ENCODE peak calls at places on chromosomes 12 and 14, in four cellular contexts. U is MM.1S, S is left lung, W is neural progenitor cell. L is an unnamed sample.
A peak's percentile ranks its signal among the peaks of the same experiment; 100 is the strongest.

GRCh38 chr12:104957388-104958008 is 592 bp downstream of the SLC41A2 start:
- DNase-seq in U (peak; percentile 39), S (no peak), W (no peak), L (no peak)

GRCh38 chr12:56725723-56726102 is 614 bp upstream of the NACA start:
- DNase-seq in U (no peak), S (no peak), W (peak; percentile 15), L (no peak)

GRCh38 chr14:98210045-98210678 is 1061.8 kb downstream of the BCL11B start:
- DNase-seq in U (peak; percentile 38), S (no peak), W (no peak), L (no peak)

GRCh38 chr12:121451931-121452330 is 52.0 kb downstream of the RNF34 start:
- DNase-seq in U (no peak), S (no peak), W (no peak), L (no peak)

GRCh38 chr14:68501621-68502052 is 291.2 kb downstream of the ZFP36L1 start:
- DNase-seq in U (no peak), S (no peak), W (no peak), L (no peak)

GRCh38 chr14:104460920-104461651 is 118.5 kb upstream of the C14orf180 start:
- DNase-seq in U (no peak), S (no peak), W (peak; percentile 73), L (no peak)

GRCh38 chr12:40211185-40211584 is 13.6 kb upstream of the LRRK2 start:
- DNase-seq in U (no peak), S (no peak), W (no peak), L (no peak)

GRCh38 chr12:52200783-52201519 is 9.1 kb upstream of the KRT80 start:
- DNase-seq in U (no peak), S (no peak), W (no peak), L (no peak)

GRCh38 chr14:103522649-103523582 is at the start of gene CKB:
- DNase-seq in U (no peak), S (no peak), W (peak; percentile 91), L (no peak)

GRCh38 chr14:55512421-55512820 is 67.6 kb upstream of the KTN1 start:
- DNase-seq in U (no peak), S (no peak), W (no peak), L (no peak)

GRCh38 chr14:105837349-105838063 is 311.1 kb downstream of the TMEM121 start:
- DNase-seq in U (no peak), S (no peak), W (no peak), L (peak; percentile 61)
- H3K9me3 ChIP-seq in U (no peaks in the 10 kb centered on the region), S (no peaks in the 10 kb centered on the region), W (peaks cover 9% of the 10 kb centered on the region), L (no peaks in the 10 kb centered on the region)

GRCh38 chr12:106581543-106582263 is 1.1 kb upstream of the RFX4 start:
- DNase-seq in U (no peak), S (no peak), W (peak; percentile 90), L (no peak)

GRCh38 chr12:106584104-106585064 is 1.6 kb downstream of the RFX4 start:
- DNase-seq in U (no peak), S (no peak), W (peak; percentile 73), L (no peak)

GRCh38 chr12:106582264-106582591 is 576 bp upstream of the RFX4 start:
- DNase-seq in U (no peak), S (no peak), W (no peak), L (no peak)

GRCh38 chr12:106583578-106584103 is 837 bp downstream of the RFX4 start:
- DNase-seq in U (no peak), S (no peak), W (peak; percentile 72), L (no peak)

GRCh38 chr12:106582661-106583577 is at the start of gene RFX4:
- DNase-seq in U (no peak), S (no peak), W (peak; percentile 89), L (no peak)
- H3K4me3 ChIP-seq in U (peak within 1 kb of the TSS; percentile 12), S (no peak within 1 kb of the TSS), W (peak within 1 kb of the TSS; percentile 49), L (no peak within 1 kb of the TSS)

GRCh38 chr12:22083167-22083566 is 37.1 kb downstream of the CMAS start:
- DNase-seq in U (peak; percentile 48), S (no peak), W (no peak), L (no peak)
- TF ChIP-seq CTCF in U (peak; percentile 51), S (peak; percentile 18), W (peak; percentile 58), L (peak; percentile 43)

DNA sequence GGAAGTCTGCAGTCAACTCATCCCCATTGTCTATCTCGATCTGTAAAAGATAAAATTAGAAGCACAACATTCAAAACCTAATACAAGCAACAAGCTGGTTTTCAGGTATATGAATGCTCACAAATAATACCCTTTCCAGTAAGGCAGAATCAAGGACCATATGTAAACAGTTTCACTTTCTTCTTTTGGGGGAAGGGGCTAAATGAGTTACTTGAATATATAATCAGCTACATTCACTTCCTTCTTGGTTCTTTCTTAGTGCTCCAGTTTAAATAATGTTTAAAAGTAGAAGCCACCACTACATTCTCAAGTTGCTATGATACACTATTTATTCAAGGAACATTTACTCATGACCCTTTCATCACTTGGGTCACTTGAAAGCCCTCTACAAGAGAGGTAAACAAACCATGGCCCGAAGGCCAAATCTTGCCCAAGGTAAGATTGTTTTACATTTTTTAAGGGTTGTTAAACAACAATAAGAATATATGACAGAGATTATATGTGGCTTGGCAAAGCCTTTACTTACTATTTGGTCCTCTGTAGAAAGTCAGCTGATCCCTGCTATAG is 10.3 kb downstream of the TWF1 start:
- DNase-seq in U (no peak), S (no peak), W (no peak), L (no peak)
- H3K9me3 ChIP-seq in U (no peaks in the 10 kb centered on the region), S (no peaks in the 10 kb centered on the region), W (no peaks in the 10 kb centered on the region), L (no peaks in the 10 kb centered on the region)